ENCODE peak calls at places on chromosome 18, in five cellular contexts. One of them, this sample, is unnamed.
A peak's percentile ranks its signal among the peaks of the same experiment; 100 is the strongest.

GRCh38 chr18:43422483-43422882 is 145.2 kb upstream of the SYT4 start:
- DNase-seq in CD8-positive, alpha-beta memory T cell: no peak
- DNase-seq in IMR-90: no peak
- DNase-seq in NCI-H2029 treated with DMSO at 0.1 percent for 48 hours: peak; percentile 9
- DNase-seq in smooth muscle cell of the brain vasculature: no peak
- DNase-seq in this sample: no peak

GRCh38 chr18:7117390-7118355 is at the start of gene LAMA1:
- DNase-seq in CD8-positive, alpha-beta memory T cell: no peak
- DNase-seq in IMR-90: peak; percentile 10
- DNase-seq in NCI-H2029 treated with DMSO at 0.1 percent for 48 hours: no peak
- DNase-seq in smooth muscle cell of the brain vasculature: no peak
- DNase-seq in this sample: no peak

GRCh38 chr18:9952633-9953416 is 39.0 kb downstream of the VAPA start:
- DNase-seq in CD8-positive, alpha-beta memory T cell: no peak
- DNase-seq in IMR-90: no peak
- DNase-seq in NCI-H2029 treated with DMSO at 0.1 percent for 48 hours: no peak
- DNase-seq in smooth muscle cell of the brain vasculature: no peak
- DNase-seq in this sample: no peak

GRCh38 chr18:55314615-55315237 is 273.3 kb downstream of the TCF4 start:
- DNase-seq in CD8-positive, alpha-beta memory T cell: no peak
- DNase-seq in IMR-90: no peak
- DNase-seq in NCI-H2029 treated with DMSO at 0.1 percent for 48 hours: no peak
- DNase-seq in smooth muscle cell of the brain vasculature: no peak
- DNase-seq in this sample: no peak

GRCh38 chr18:6414723-6415362 is at the start of gene L3MBTL4:
- DNase-seq in CD8-positive, alpha-beta memory T cell: no peak
- DNase-seq in IMR-90: no peak
- DNase-seq in NCI-H2029 treated with DMSO at 0.1 percent for 48 hours: peak; percentile 56
- DNase-seq in smooth muscle cell of the brain vasculature: no peak
- DNase-seq in this sample: no peak

GRCh38 chr18:2910261-2910660 is 63.5 kb downstream of the EMILIN2 start:
- DNase-seq in CD8-positive, alpha-beta memory T cell: no peak
- DNase-seq in IMR-90: no peak
- DNase-seq in NCI-H2029 treated with DMSO at 0.1 percent for 48 hours: no peak
- DNase-seq in smooth muscle cell of the brain vasculature: no peak
- DNase-seq in this sample: no peak

GRCh38 chr18:34971313-34971712 is 69.9 kb upstream of the MAPRE2 start:
- DNase-seq in CD8-positive, alpha-beta memory T cell: no peak
- DNase-seq in IMR-90: peak; percentile 39
- DNase-seq in NCI-H2029 treated with DMSO at 0.1 percent for 48 hours: no peak
- DNase-seq in smooth muscle cell of the brain vasculature: no peak
- DNase-seq in this sample: no peak

GRCh38 chr18:46711444-46711863 is 45.4 kb downstream of the ST8SIA5 start:
- DNase-seq in CD8-positive, alpha-beta memory T cell: no peak
- DNase-seq in IMR-90: no peak
- DNase-seq in NCI-H2029 treated with DMSO at 0.1 percent for 48 hours: no peak
- DNase-seq in smooth muscle cell of the brain vasculature: no peak
- DNase-seq in this sample: no peak

GRCh38 chr18:47981830-47982229 is 51.4 kb upstream of the SMAD2 start:
- DNase-seq in CD8-positive, alpha-beta memory T cell: no peak
- DNase-seq in IMR-90: no peak
- DNase-seq in NCI-H2029 treated with DMSO at 0.1 percent for 48 hours: no peak
- DNase-seq in smooth muscle cell of the brain vasculature: no peak
- DNase-seq in this sample: no peak

GRCh38 chr18:79871026-79871390 is 73.3 kb downstream of the KCNG2 start:
- DNase-seq in CD8-positive, alpha-beta memory T cell: peak; percentile 40
- DNase-seq in IMR-90: no peak
- DNase-seq in NCI-H2029 treated with DMSO at 0.1 percent for 48 hours: no peak
- DNase-seq in smooth muscle cell of the brain vasculature: no peak
- DNase-seq in this sample: no peak

GRCh38 chr18:48946329-48946835 is 4.4 kb downstream of the SMAD7 start:
- DNase-seq in CD8-positive, alpha-beta memory T cell: no peak
- DNase-seq in IMR-90: peak; percentile 81
- DNase-seq in NCI-H2029 treated with DMSO at 0.1 percent for 48 hours: peak; percentile 68
- DNase-seq in smooth muscle cell of the brain vasculature: no peak
- DNase-seq in this sample: no peak

GRCh38 chr18:48933578-48934399 is 17.0 kb downstream of the SMAD7 start:
- DNase-seq in CD8-positive, alpha-beta memory T cell: no peak
- DNase-seq in IMR-90: no peak
- DNase-seq in NCI-H2029 treated with DMSO at 0.1 percent for 48 hours: no peak
- DNase-seq in smooth muscle cell of the brain vasculature: no peak
- DNase-seq in this sample: no peak

GRCh38 chr18:43247944-43248343 is 29.3 kb downstream of the SYT4 start:
- DNase-seq in CD8-positive, alpha-beta memory T cell: no peak
- DNase-seq in IMR-90: no peak
- DNase-seq in NCI-H2029 treated with DMSO at 0.1 percent for 48 hours: no peak
- DNase-seq in smooth muscle cell of the brain vasculature: no peak
- DNase-seq in this sample: no peak

GRCh38 chr18:59820663-59821062 is 79.1 kb upstream of the PMAIP1 start:
- DNase-seq in CD8-positive, alpha-beta memory T cell: no peak
- DNase-seq in IMR-90: peak; percentile 34
- DNase-seq in NCI-H2029 treated with DMSO at 0.1 percent for 48 hours: no peak
- DNase-seq in smooth muscle cell of the brain vasculature: no peak
- DNase-seq in this sample: no peak

This sample was measured in CD4-positive, alpha-beta T cell.